ENCODE peak calls at places on chromosomes 7 and 10, in six cellular contexts. T is activated B cell treated with CpG ODN at 0.5 μM for 24 hours, A is HT1080, G is posterior vena cava, V is occipital lobe, B is foreskin keratinocyte. Q is an unnamed sample.

GRCh38 chr7:17613338-17614041 is 315.0 kb downstream of the AHR start:
- DNase-seq in T (no peak), A (no peak), G (no peak), V (no peak), B (no peak), Q (no peak)

GRCh38 chr10:5305374-5305773 is 59.4 kb upstream of the UCN3 start:
- DNase-seq in T (no peak), A (peak; percentile 54), G (no peak), V (no peak), B (no peak), Q (no peak)

GRCh38 chr7:137684776-137685175 is 162.0 kb downstream of the DGKI start:
- DNase-seq in T (no peak), A (no peak), G (no peak), V (no peak), B (no peak), Q (no peak)

GRCh38 chr10:18279202-18279601 is 139.0 kb downstream of the CACNB2 start:
- DNase-seq in T (no peak), A (peak; percentile 77), G (no peak), V (no peak), B (peak; percentile 3), Q (no peak)

GRCh38 chr7:71221549-71221948 is 89.6 kb downstream of the GALNT17 start:
- DNase-seq in T (no peak), A (no peak), G (no peak), V (no peak), B (no peak), Q (no peak)

GRCh38 chr7:121081327-121081936 is 92.9 kb downstream of the CPED1 start:
- DNase-seq in T (no peak), A (peak; percentile 85), G (no peak), V (no peak), B (peak; percentile 41), Q (no peak)

GRCh38 chr10:5476918-5477525 is 22.3 kb downstream of the CALML5 start:
- DNase-seq in T (no peak), A (no peak), G (no peak), V (no peak), B (no peak), Q (no peak)

GRCh38 chr7:131010714-131011436 is 276.9 kb upstream of the KLF14 start:
- DNase-seq in T (no peak), A (no peak), G (no peak), V (no peak), B (no peak), Q (no peak)

GRCh38 chr7:1853619-1854520 is 183.8 kb downstream of the ELFN1 start:
- DNase-seq in T (no peak), A (no peak), G (peak; percentile 75), V (no peak), B (no peak), Q (no peak)

GRCh38 chr10:35486297-35486991 is 118.7 kb upstream of the GJD4 start:
- DNase-seq in T (no peak), A (no peak), G (no peak), V (no peak), B (no peak), Q (no peak)

GRCh38 chr7:47366211-47366610 is 215.7 kb downstream of the TNS3 start:
- DNase-seq in T (no peak), A (no peak), G (no peak), V (no peak), B (no peak), Q (no peak)

GRCh38 chr7:45580053-45580872 is 6.1 kb downstream of the ADCY1 start:
- DNase-seq in T (no peak), A (no peak), G (peak; percentile 72), V (no peak), B (no peak), Q (no peak)

GRCh38 chr7:140079121-140079536 is 16.4 kb upstream of the PARP12 start:
- DNase-seq in T (no peak), A (peak; percentile 94), G (no peak), V (peak; percentile 25), B (peak; percentile 33), Q (no peak)

GRCh38 chr7:142556745-142557144 is 192.5 kb upstream of the PRSS1 start:
- DNase-seq in T (no peak), A (peak; percentile 98), G (peak; percentile 87), V (no peak), B (peak; percentile 91), Q (no peak)

GRCh38 chr7:77426521-77427051 is 10.4 kb upstream of the GSAP start:
- DNase-seq in T (no peak), A (peak; percentile 31), G (no peak), V (no peak), B (no peak), Q (no peak)

GRCh38 chr7:52362521-52362920 is 672.9 kb upstream of the POM121L12 start:
- DNase-seq in T (no peak), A (no peak), G (no peak), V (no peak), B (no peak), Q (no peak)

GRCh38 chr7:116802784-116803183 is 59.6 kb upstream of the CAPZA2 start:
- DNase-seq in T (no peak), A (peak; percentile 34), G (no peak), V (peak; percentile 19), B (peak; percentile 66), Q (no peak)

GRCh38 chr10:97124211-97124610 is 61.5 kb downstream of the SLIT1 start:
- DNase-seq in T (no peak), A (no peak), G (peak; percentile 49), V (no peak), B (no peak), Q (no peak)

GRCh38 chr7:149773446-149774236 is at the start of gene ZNF467:
- DNase-seq in T (no peak), A (no peak), G (peak; percentile 91), V (no peak), B (no peak), Q (peak; percentile 43)

GRCh38 chr7:1986366-1987083 is 246.2 kb downstream of the MAD1L1 start:
- DNase-seq in T (no peak), A (no peak), G (no peak), V (no peak), B (no peak), Q (peak; percentile 70)

Q was measured in CD8-positive, alpha-beta memory T cell.